ENCODE peak calls at places on chromosomes 11 and 22, in six cellular contexts. E is dorsolateral prefrontal cortex, M is GM03348, D is H7, W is EL, C is cardiac muscle cell. T is an unnamed sample.

GRCh38 chr22:28832731-28833130 is 32.4 kb upstream of the XBP1 start:
- DNase-seq in D (no peak), E (no peak), M (no peak), W (no peak), C (no peak), T (no peak)

GRCh38 chr11:102244681-102245409 is 72.4 kb upstream of the BIRC3 start:
- DNase-seq in W (peak), D (no peak), M (peak), E (no peak), C (no peak), T (no peak)

GRCh38 chr22:31652911-31653684 is 8.9 kb downstream of the PISD start:
- DNase-seq in E (no peak), M (no peak), D (no peak), W (no peak), C (no peak), T (no peak)

GRCh38 chr22:24466831-24467249 is 28.3 kb upstream of the UPB1 start:
- DNase-seq in C (peak), W (peak), D (no peak), E (no peak), M (peak), T (no peak)

GRCh38 chr11:57430946-57431345 is 4.0 kb upstream of the SLC43A3 start:
- DNase-seq in M (no peak), C (no peak), E (no peak), W (no peak), D (peak), T (no peak)

GRCh38 chr22:32698926-32699619 is 102.4 kb upstream of the TIMP3 start:
- DNase-seq in D (no peak), W (no peak), M (no peak), C (no peak), E (no peak), T (no peak)

GRCh38 chr22:20117656-20118571 is 888 bp upstream of the TRMT2A start:
- DNase-seq in M (peak), D (peak), C (peak), E (no peak), W (peak), T (no peak)

GRCh38 chr22:26903030-26903856 is 245.9 kb downstream of the MIAT start:
- DNase-seq in D (peak), E (no peak), M (no peak), C (peak), W (no peak), T (no peak)

GRCh38 chr11:2305862-2306823 is 4.3 kb downstream of the TSPAN32 start:
- DNase-seq in M (peak), W (peak), D (no peak), E (peak), C (no peak), T (peak)

GRCh38 chr11:115758011-115758410 is 253.8 kb upstream of the CADM1 start:
- DNase-seq in M (no peak), E (no peak), W (no peak), D (no peak), C (no peak), T (no peak)

GRCh38 chr11:47067401-47067800 is 109.3 kb downstream of the ARFGAP2 start:
- DNase-seq in D (no peak), E (no peak), M (no peak), C (no peak), W (no peak), T (no peak)

GRCh38 chr11:46865340-46865739 is 19.3 kb upstream of the CKAP5 start:
- DNase-seq in E (no peak), D (no peak), W (peak), C (no peak), M (peak), T (no peak)

GRCh38 chr11:111561306-111561705 is 20.8 kb downstream of the LAYN start:
- DNase-seq in D (no peak), C (no peak), M (no peak), W (no peak), E (no peak), T (no peak)

GRCh38 chr11:62392944-62393628 is 25.7 kb upstream of the SCGB1A1 start:
- DNase-seq in C (no peak), M (no peak), D (no peak), W (no peak), E (no peak), T (no peak)

GRCh38 chr11:57818812-57819211 is 57.2 kb downstream of the CTNND1 start:
- DNase-seq in M (no peak), D (no peak), W (no peak), C (no peak), E (no peak), T (no peak)

GRCh38 chr11:116190861-116191260 is 581.9 kb downstream of the BUD13 start:
- DNase-seq in M (no peak), C (no peak), E (no peak), W (no peak), D (no peak), T (no peak)

GRCh38 chr11:2515401-2516275 is 70.8 kb downstream of the KCNQ1 start:
- DNase-seq in E (peak), D (peak), C (no peak), W (no peak), M (no peak), T (peak)

GRCh38 chr22:19745155-19746133 is 15.1 kb upstream of the TBX1 start:
- DNase-seq in M (no peak), E (no peak), W (peak), C (no peak), D (peak), T (no peak)